ENCODE peak calls at places on chromosome 12, in six cellular contexts. A is A549, M is psoas muscle, U is left ventricle myocardium inferior, R is Calu3, N is SK-N-SH. H is an unnamed sample.
A peak's percentile ranks its signal among the peaks of the same experiment; 100 is the strongest.

GRCh38 chr12:92297932-92298681 is 152.5 kb upstream of the BTG1 start:
- DNase-seq in A (no peak), M (no peak), U (no peak), R (no peak), N (no peak), H (peak; percentile 52)

GRCh38 chr12:17372508-17372907 is 717.5 kb downstream of the RERGL start:
- DNase-seq in A (no peak), M (no peak), U (no peak), R (no peak), N (no peak), H (no peak)

GRCh38 chr12:103503546-103504480 is 8.0 kb upstream of the C12orf42 start:
- DNase-seq in A (peak; percentile 34), M (no peak), U (no peak), R (no peak), N (peak; percentile 54), H (no peak)

GRCh38 chr12:23084236-23084995 is 459.4 kb downstream of the ETNK1 start:
- DNase-seq in A (peak; percentile 59), M (no peak), U (no peak), R (peak; percentile 62), N (peak; percentile 63), H (no peak)

GRCh38 chr12:82359115-82359478 is 768 bp downstream of the METTL25 start:
- DNase-seq in A (no peak), M (peak; percentile 50), U (no peak), R (peak; percentile 16), N (peak; percentile 44), H (peak; percentile 30)

GRCh38 chr12:107594995-107595394 is 90.6 kb upstream of the PWP1 start:
- DNase-seq in A (no peak), M (no peak), U (no peak), R (no peak), N (no peak), H (no peak)

GRCh38 chr12:67394600-67394999 is 125.4 kb downstream of the CAND1 start:
- DNase-seq in A (no peak), M (peak; percentile 87), U (peak; percentile 45), R (no peak), N (no peak), H (no peak)

GRCh38 chr12:91910871-91911388 is 234.7 kb downstream of the BTG1 start:
- DNase-seq in A (no peak), M (no peak), U (no peak), R (no peak), N (no peak), H (no peak)

GRCh38 chr12:115000038-115000437 is 316.1 kb upstream of the TBX3 start:
- DNase-seq in A (peak; percentile 82), M (no peak), U (no peak), R (no peak), N (no peak), H (peak; percentile 5)

DNA sequence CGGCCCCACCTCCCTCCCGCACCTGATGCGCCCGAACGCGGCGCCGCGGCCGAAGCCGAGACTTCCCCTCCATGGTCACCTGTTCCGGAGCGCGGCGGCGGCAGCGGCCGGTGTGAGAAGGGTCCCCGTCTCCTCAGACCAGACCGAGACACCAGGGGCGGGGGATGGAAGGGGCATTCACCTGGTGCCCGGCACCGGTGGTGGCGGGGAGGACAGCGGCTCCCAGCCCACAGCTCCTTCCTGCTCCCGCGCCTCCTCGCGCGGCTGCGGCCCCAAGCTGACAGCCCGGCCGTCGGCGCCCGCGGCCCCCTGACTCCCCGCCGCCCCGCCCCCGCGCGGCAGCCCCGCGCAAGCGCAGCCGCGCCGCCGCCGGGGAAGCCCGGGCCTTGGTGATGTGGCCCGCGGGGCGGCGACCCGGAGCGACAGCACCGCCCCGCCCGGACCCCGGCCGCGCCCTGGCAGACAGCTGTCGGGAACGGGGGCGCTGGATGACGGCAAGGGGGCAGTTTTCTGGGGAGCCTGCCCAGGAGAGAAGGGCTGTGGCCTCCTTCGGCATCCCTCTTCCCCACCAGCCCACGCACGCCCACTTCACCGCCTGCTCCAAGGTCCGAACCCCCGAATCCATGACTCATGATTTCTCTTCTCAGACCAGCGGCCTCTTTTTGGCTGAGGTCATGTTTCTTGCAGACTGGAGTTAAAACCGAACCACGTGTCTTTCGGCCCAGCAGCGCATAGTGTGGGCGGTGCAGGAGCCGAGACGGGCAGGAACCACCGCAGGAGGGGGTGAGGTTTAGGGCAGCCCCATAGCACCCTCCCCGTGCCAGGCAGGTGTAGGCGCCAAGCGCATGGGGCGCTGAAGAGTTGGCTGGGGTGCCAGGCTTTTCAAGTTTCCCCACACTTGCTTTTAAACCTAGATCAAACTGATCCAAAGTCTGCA is at the start of gene SLC41A2:
- DNase-seq in A (peak; percentile 96), M (peak; percentile 76), U (peak; percentile 63), R (peak; percentile 91), N (peak; percentile 98), H (peak; percentile 88)
- TF ChIP-seq CTCF in A (no peak), M (peak; percentile 52), U (peak; percentile 49), R (no peak), N (no peak), H (no peak)

GRCh38 chr12:120771097-120771496 is 45.5 kb downstream of the ACADS start:
- DNase-seq in A (no peak), M (no peak), U (no peak), R (no peak), N (no peak), H (no peak)

GRCh38 chr12:120774169-120774916 is 48.7 kb downstream of the ACADS start:
- DNase-seq in A (no peak), M (no peak), U (no peak), R (no peak), N (no peak), H (no peak)

DNA sequence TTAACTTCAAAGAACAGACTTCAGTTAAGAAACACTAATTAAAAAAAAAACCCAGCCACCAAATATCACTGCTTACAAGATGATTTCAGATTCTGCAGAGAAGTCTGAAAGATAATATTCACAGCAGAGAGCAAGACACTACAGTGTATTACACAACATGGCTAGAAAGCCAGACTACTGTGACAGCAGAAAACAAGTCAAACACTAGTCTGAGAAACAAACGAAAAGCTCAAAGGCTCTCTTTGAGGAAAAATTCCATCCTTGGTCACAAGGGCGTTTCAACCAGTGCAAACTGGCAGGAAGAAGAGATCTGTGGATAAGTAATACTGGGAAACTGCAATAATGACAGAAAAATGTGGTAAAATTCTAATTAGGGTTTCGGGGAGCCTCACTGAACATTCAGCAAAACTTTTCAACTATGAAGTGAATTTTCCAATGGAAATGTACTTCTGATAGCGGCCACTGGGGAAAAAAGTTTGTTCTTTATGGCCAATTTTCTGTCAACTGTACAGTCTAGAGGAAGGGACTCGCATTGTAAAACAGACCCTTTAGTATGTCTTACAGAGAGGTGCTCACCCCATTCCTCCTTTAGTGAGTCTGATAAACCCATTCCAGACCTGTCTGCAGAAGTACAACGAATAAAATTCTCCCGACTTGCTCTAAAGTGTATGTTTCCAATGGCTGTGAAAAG is 50.4 kb downstream of the ACADS start:
- DNase-seq in A (no peak), M (no peak), U (no peak), R (no peak), N (no peak), H (peak; percentile 57)
- TF ChIP-seq CTCF in A (no peak), M (peak; percentile 10), U (peak; percentile 21), R (no peak), N (peak; percentile 31), H (peak; percentile 17)

DNA sequence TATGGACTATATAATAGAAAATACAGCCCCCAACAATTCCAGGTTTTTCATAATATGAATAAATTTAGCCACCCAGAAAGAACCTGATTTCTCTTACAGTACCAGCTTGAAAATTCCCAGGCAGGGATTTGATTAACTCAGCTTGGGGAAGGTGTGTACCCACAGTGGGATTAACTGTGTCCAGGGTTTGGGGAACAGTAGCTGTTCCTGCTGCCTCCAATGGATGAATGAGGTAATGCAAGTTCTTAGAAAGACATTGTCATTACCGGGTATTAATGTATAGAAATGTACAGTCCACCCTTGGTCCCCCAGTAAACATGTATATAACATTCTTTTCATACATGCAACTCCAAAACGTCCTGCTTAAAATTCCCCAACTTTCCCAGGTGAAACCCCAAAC is 115.6 kb downstream of the LRIG3 start:
- DNase-seq in A (peak; percentile 23), M (no peak), U (no peak), R (peak; percentile 7), N (peak; percentile 1), H (no peak)
- TF ChIP-seq CTCF in A (peak; percentile 17), M (no peak), U (peak; percentile 40), R (peak; percentile 60), N (peak; percentile 59), H (peak; percentile 44)

DNA sequence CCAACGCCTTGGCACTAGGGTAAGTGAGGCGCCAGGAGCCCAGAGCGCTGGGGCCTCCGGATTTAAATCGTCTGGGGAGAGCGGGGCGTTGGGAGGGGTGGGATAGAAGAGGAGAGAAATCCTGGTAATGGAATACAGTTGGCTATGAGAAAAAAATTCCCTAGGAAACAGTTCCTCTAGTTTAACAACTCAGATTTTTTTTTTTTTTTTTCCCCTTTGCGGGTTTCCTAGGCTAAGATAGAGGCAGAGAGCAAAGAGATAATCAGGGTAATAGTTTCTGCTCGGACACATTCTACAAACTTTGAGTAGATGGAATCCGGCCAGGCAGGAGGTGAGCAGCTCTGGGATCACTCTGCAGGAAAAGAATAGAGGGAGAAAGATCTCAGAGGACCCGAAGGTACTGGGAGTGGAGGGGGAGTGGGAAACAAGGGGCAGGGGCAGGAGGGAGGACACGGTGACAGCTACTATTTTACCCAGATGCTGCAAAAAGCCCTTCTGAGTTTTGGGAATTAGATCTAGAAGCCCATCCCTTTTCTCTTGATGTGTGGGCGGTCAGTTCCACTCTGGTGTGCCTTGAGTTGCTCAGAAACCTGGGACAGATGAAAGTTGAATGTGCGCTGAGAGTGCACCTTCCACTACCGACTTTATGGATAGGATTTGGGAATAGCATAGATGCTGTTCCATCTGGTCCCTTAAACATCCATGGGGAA is 439 bp downstream of the GPRC5A start:
- DNase-seq in A (no peak), M (no peak), U (no peak), R (no peak), N (no peak), H (no peak)
- TF ChIP-seq CTCF in A (no peak), M (no peak), U (no peak), R (no peak), N (no peak), H (no peak)

GRCh38 chr12:38648813-38649212 is 256.6 kb downstream of the CPNE8 start:
- DNase-seq in A (no peak), M (no peak), U (no peak), R (no peak), N (peak; percentile 8), H (no peak)

DNA sequence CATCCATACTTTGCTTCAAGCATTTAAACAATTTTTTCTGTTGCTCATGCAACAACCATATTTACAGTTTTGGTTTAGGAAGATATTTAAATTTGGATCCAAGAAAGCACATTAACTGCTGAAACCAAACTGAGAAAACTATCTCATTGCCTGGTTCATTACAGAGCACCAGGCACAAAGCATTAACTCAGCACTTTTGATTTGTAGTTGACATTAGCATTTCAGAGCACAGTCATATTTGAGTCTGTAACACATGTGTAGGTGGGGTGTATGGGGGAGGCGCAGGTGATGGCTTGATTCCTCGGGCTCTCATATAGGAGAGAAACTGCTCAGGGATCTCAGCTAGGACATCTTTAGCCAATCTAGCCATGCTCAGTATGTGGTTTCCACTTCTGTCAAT is 251.7 kb downstream of the CPNE8 start:
- DNase-seq in A (no peak), M (no peak), U (no peak), R (no peak), N (no peak), H (no peak)
- TF ChIP-seq CTCF in A (no peak), M (no peak), U (no peak), R (no peak), N (no peak), H (no peak)